ENCODE peak calls at places on chromosomes 3 and 15, in seven cellular contexts. One of them, this sample, is unnamed.

GRCh38 chr15:43872416-43873020 is 45.7 kb downstream of the WDR76 start:
- DNase-seq in ovary: peak; percentile 15
- DNase-seq in esophagus muscularis mucosa: no peak
- DNase-seq in tibial artery: no peak
- DNase-seq in hepatocyte: peak; percentile 88
- DNase-seq in colonic mucosa: peak; percentile 25
- DNase-seq in heart left ventricle: no peak
- DNase-seq in this sample: no peak

GRCh38 chr3:126835472-126836219 is 131.6 kb downstream of the CHCHD6 start:
- DNase-seq in ovary: no peak
- DNase-seq in esophagus muscularis mucosa: peak; percentile 77
- DNase-seq in tibial artery: no peak
- DNase-seq in hepatocyte: peak; percentile 24
- DNase-seq in colonic mucosa: no peak
- DNase-seq in heart left ventricle: no peak
- DNase-seq in this sample: peak; percentile 62

GRCh38 chr3:187291512-187292132 is at the start of gene MASP1:
- DNase-seq in ovary: peak; percentile 14
- DNase-seq in esophagus muscularis mucosa: no peak
- DNase-seq in tibial artery: no peak
- DNase-seq in hepatocyte: peak; percentile 63
- DNase-seq in colonic mucosa: no peak
- DNase-seq in heart left ventricle: peak; percentile 51
- DNase-seq in this sample: no peak

GRCh38 chr3:123751478-123751877 is 132.7 kb downstream of the MYLK start:
- DNase-seq in ovary: no peak
- DNase-seq in esophagus muscularis mucosa: peak; percentile 50
- DNase-seq in tibial artery: no peak
- DNase-seq in hepatocyte: no peak
- DNase-seq in colonic mucosa: no peak
- DNase-seq in heart left ventricle: no peak
- DNase-seq in this sample: no peak

GRCh38 chr15:76994971-76995945 is at the start of gene PSTPIP1:
- DNase-seq in ovary: no peak
- DNase-seq in esophagus muscularis mucosa: no peak
- DNase-seq in tibial artery: peak; percentile 79
- DNase-seq in hepatocyte: no peak
- DNase-seq in colonic mucosa: no peak
- DNase-seq in heart left ventricle: peak; percentile 49
- DNase-seq in this sample: no peak

GRCh38 chr3:63595221-63595620 is 57.3 kb upstream of the SNTN start:
- DNase-seq in ovary: no peak
- DNase-seq in esophagus muscularis mucosa: no peak
- DNase-seq in tibial artery: no peak
- DNase-seq in hepatocyte: no peak
- DNase-seq in colonic mucosa: no peak
- DNase-seq in heart left ventricle: no peak
- DNase-seq in this sample: no peak

GRCh38 chr3:125767641-125768040 is 172.3 kb upstream of the OSBPL11 start:
- DNase-seq in ovary: no peak
- DNase-seq in esophagus muscularis mucosa: no peak
- DNase-seq in tibial artery: no peak
- DNase-seq in hepatocyte: no peak
- DNase-seq in colonic mucosa: no peak
- DNase-seq in heart left ventricle: no peak
- DNase-seq in this sample: no peak

GRCh38 chr15:51917493-51917892 is 54.1 kb downstream of the LEO1 start:
- DNase-seq in ovary: no peak
- DNase-seq in esophagus muscularis mucosa: no peak
- DNase-seq in tibial artery: no peak
- DNase-seq in hepatocyte: peak; percentile 26
- DNase-seq in colonic mucosa: no peak
- DNase-seq in heart left ventricle: no peak
- DNase-seq in this sample: peak; percentile 64

GRCh38 chr15:75693501-75694240 is 19.0 kb downstream of the CSPG4 start:
- DNase-seq in ovary: no peak
- DNase-seq in esophagus muscularis mucosa: no peak
- DNase-seq in tibial artery: no peak
- DNase-seq in hepatocyte: no peak
- DNase-seq in colonic mucosa: no peak
- DNase-seq in heart left ventricle: no peak
- DNase-seq in this sample: no peak

GRCh38 chr15:75695206-75695605 is 17.4 kb downstream of the CSPG4 start:
- DNase-seq in ovary: no peak
- DNase-seq in esophagus muscularis mucosa: no peak
- DNase-seq in tibial artery: no peak
- DNase-seq in hepatocyte: peak; percentile 46
- DNase-seq in colonic mucosa: no peak
- DNase-seq in heart left ventricle: no peak
- DNase-seq in this sample: no peak

GRCh38 chr15:75695634-75696302 is 16.9 kb downstream of the CSPG4 start:
- DNase-seq in ovary: no peak
- DNase-seq in esophagus muscularis mucosa: no peak
- DNase-seq in tibial artery: no peak
- DNase-seq in hepatocyte: no peak
- DNase-seq in colonic mucosa: no peak
- DNase-seq in heart left ventricle: no peak
- DNase-seq in this sample: no peak

GRCh38 chr15:75696303-75696657 is 16.4 kb downstream of the CSPG4 start:
- DNase-seq in ovary: no peak
- DNase-seq in esophagus muscularis mucosa: no peak
- DNase-seq in tibial artery: peak; percentile 94
- DNase-seq in hepatocyte: no peak
- DNase-seq in colonic mucosa: no peak
- DNase-seq in heart left ventricle: no peak
- DNase-seq in this sample: no peak

DNA sequence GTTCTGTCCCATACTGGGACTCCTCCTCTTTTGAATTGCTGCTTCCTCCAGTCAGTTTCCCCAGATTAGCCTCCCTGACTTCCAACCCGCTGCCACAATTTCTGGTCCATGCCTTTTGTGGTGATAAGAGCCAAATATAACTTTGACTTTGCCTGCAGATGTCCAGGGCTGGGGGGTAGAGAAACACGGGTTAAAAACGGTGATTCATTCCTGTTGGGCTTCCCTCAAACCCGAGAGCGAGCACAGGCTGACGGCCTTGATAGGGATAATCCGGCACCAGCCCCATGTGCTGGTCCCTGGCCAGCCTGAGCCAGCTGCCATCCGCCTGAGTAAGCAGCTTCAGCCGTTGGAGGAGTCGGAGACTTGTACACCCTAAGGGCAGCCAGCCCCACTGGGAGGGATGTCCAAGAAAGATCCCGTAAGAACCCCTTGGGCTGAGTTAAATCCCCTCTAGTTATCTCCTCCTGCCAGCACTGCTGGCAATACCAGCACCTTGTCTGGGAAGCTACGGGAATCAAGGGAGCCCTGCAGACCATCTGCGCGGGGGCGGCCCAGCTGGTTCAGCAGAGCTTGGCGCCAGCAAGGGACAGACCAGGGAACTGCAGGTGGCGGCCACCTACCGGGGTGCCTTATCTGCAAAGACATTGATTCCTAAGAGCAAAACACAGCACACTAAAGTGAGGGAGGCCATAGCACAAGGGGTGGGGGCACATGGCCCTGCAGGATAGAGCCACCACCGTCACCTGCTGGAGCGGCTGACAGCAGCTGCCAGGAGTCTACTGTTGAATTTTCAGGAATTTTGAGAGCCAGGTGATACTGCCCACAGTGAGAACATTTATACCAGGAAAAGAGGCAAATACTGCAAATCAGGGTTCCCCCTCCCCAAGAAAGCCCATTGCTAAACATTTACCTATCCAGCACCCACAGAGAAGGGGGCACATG is 18.1 kb downstream of the CSPG4 start:
- DNase-seq in ovary: peak; percentile 88
- DNase-seq in esophagus muscularis mucosa: peak; percentile 95
- DNase-seq in tibial artery: peak; percentile 96
- DNase-seq in hepatocyte: peak; percentile 90
- DNase-seq in colonic mucosa: peak; percentile 56
- DNase-seq in heart left ventricle: peak; percentile 72
- DNase-seq in this sample: peak; percentile 93
- TF ChIP-seq CTCF in ovary: peak; percentile 20
- TF ChIP-seq CTCF in esophagus muscularis mucosa: peak; percentile 59
- TF ChIP-seq CTCF in tibial artery: peak; percentile 35
- TF ChIP-seq CTCF in hepatocyte: peak; percentile 56
- TF ChIP-seq CTCF in colonic mucosa: peak; percentile 22
- TF ChIP-seq CTCF in heart left ventricle: no peak
- TF ChIP-seq CTCF in this sample: peak; percentile 54

DNA sequence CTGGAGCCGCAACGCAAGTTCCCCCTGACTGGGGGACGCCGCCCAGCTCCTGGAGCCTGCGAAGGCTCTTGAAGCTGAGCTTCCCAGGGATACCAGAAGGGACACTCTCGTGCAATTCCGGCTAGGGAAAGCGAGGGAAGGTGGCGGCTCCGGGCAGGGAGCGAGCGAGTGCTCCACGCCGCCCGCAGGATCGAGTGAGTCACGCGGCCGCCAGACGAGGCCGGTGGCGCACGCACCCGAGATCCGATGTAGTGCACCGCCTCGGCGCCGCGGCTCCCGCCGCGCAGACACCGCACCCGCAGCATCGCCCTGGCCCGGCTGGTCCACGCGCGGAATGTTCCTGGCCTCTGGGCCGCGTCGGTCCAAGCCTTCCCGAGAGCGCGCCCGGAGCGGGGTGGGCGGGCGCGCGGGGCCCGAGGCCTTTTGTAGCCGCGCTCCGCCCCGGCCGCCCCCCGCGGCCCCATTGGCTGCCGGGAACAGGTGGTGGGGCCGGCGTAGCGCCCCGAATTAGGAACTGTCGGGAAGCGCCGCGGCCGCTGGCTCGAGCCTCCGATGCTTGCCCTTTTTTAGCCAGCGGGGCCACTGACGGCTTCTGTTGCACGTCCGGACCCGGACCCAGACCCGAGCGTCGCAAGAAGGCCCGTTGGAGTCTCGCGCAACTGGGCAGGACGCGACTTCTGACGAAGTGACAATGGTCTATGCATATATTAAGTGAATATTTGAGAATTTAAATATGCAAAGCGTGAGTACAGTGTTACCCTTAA is at the start of gene GATM:
- DNase-seq in ovary: peak; percentile 82
- DNase-seq in esophagus muscularis mucosa: peak; percentile 93
- DNase-seq in tibial artery: peak; percentile 93
- DNase-seq in hepatocyte: peak; percentile 91
- DNase-seq in colonic mucosa: peak; percentile 69
- DNase-seq in heart left ventricle: peak; percentile 87
- DNase-seq in this sample: peak; percentile 90
- TF ChIP-seq CTCF in ovary: peak; percentile 40
- TF ChIP-seq CTCF in esophagus muscularis mucosa: peak; percentile 65
- TF ChIP-seq CTCF in tibial artery: peak; percentile 44
- TF ChIP-seq CTCF in hepatocyte: peak; percentile 48
- TF ChIP-seq CTCF in colonic mucosa: no peak
- TF ChIP-seq CTCF in heart left ventricle: peak; percentile 26
- TF ChIP-seq CTCF in this sample: peak; percentile 57

GRCh38 chr15:100922192-100923040 is 3.3 kb downstream of the LRRK1 start:
- DNase-seq in ovary: no peak
- DNase-seq in esophagus muscularis mucosa: no peak
- DNase-seq in tibial artery: no peak
- DNase-seq in hepatocyte: no peak
- DNase-seq in colonic mucosa: no peak
- DNase-seq in heart left ventricle: no peak
- DNase-seq in this sample: no peak

GRCh38 chr15:100918034-100918689 is 995 bp upstream of the LRRK1 start:
- DNase-seq in ovary: peak; percentile 59
- DNase-seq in esophagus muscularis mucosa: no peak
- DNase-seq in tibial artery: peak; percentile 86
- DNase-seq in hepatocyte: peak; percentile 89
- DNase-seq in colonic mucosa: peak; percentile 88
- DNase-seq in heart left ventricle: peak; percentile 80
- DNase-seq in this sample: peak; percentile 91

GRCh38 chr15:100919481-100920405 is 586 bp downstream of the LRRK1 start:
- DNase-seq in ovary: peak; percentile 31
- DNase-seq in esophagus muscularis mucosa: no peak
- DNase-seq in tibial artery: no peak
- DNase-seq in hepatocyte: peak; percentile 29
- DNase-seq in colonic mucosa: no peak
- DNase-seq in heart left ventricle: no peak
- DNase-seq in this sample: no peak

GRCh38 chr15:100920516-100921135 is 1.5 kb downstream of the LRRK1 start:
- DNase-seq in ovary: no peak
- DNase-seq in esophagus muscularis mucosa: no peak
- DNase-seq in tibial artery: no peak
- DNase-seq in hepatocyte: no peak
- DNase-seq in colonic mucosa: no peak
- DNase-seq in heart left ventricle: no peak
- DNase-seq in this sample: no peak

DNA sequence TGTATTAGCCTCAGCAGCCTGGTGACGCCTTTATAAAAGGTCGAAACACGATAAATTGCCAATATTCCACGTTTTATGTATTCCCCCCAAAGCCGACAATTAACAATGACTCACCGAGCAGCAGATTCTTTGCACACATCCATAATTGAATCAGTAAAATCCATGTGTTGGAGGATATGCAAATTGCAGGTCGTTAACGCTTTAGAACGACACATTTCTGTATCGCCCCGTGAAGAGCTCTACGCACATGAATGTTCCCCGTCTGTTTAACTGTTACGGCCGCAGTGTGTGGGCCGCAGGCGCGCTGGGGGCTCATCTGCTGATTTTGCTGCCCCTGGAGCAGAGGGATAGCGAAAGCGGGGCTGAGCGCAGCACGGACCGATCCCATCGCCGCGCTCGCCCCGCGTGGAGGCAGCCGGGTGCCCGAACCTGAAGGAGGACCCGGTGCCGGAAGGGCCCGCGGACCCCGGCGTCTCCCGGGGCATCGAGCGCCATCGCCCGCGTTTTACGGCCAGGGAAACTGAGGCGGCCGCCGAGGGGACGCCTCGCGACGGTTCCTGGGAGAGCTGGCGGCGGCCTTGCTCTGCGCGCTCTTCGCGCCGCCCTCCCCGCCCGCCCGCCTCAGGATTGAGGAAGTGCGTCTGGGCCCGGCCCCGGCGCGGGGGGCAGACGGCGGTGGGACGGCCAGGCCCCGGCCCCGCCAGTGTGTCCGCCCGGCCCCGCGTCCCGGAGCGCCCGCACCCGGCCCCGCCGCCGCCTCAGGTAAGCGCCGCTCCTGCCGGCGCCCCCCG is at the start of gene LRRK1:
- DNase-seq in ovary: peak; percentile 30
- DNase-seq in esophagus muscularis mucosa: no peak
- DNase-seq in tibial artery: peak; percentile 71
- DNase-seq in hepatocyte: peak; percentile 56
- DNase-seq in colonic mucosa: peak; percentile 49
- DNase-seq in heart left ventricle: peak; percentile 52
- DNase-seq in this sample: no peak
- TF ChIP-seq CTCF in ovary: no peak
- TF ChIP-seq CTCF in esophagus muscularis mucosa: no peak
- TF ChIP-seq CTCF in tibial artery: no peak
- TF ChIP-seq CTCF in hepatocyte: no peak
- TF ChIP-seq CTCF in colonic mucosa: no peak
- TF ChIP-seq CTCF in heart left ventricle: no peak
- TF ChIP-seq CTCF in this sample: no peak

DNA sequence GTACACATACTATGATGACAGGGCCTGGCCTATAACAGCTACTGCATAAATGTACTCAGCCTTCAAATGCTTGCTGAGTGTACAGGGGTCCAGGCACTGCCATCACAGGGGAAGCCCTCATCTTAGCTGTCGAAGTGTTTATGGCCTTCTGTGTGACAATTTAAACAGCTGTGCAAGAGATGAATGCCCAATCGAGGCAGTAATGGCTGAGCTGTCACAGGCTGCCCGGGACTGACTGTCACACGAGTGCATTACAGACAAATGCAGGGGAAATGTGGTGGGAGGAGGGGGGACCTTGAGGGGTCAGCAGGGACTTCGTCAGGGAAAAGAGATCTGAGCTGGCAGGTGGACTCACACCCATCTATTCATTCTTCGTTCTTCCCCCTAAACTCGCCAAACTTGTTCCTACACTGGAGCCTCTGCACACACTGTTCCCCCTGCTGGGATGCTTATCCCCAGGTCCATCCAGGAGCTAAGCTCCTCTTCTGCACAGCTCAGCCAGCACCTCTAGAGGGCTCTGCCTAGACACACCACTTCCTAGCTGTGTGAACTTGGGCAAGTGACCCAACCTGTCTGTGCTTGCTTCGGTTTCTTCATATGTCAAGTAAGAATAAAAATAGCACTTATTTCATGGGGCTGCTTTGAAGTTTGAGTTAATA is 156.2 kb upstream of the IQSEC1 start:
- DNase-seq in ovary: no peak
- DNase-seq in esophagus muscularis mucosa: no peak
- DNase-seq in tibial artery: no peak
- DNase-seq in hepatocyte: no peak
- DNase-seq in colonic mucosa: no peak
- DNase-seq in heart left ventricle: no peak
- DNase-seq in this sample: no peak
- TF ChIP-seq CTCF in ovary: no peak
- TF ChIP-seq CTCF in esophagus muscularis mucosa: no peak
- TF ChIP-seq CTCF in tibial artery: no peak
- TF ChIP-seq CTCF in hepatocyte: peak; percentile 12
- TF ChIP-seq CTCF in colonic mucosa: peak; percentile 18
- TF ChIP-seq CTCF in heart left ventricle: no peak
- TF ChIP-seq CTCF in this sample: peak; percentile 35

This sample was measured in osteocyte.